ENCODE peak calls at places on chromosomes 7 and 10, in eight cellular contexts. F is NAMALWA; I is stimulated activated CD8-positive, alpha-beta memory T cell treated with anti-CD3 and anti-CD28 coated beads, Interleukin-2, amount 100 ng/mL, for 1 hour; N is NCI-H69; L is T-helper 2 cell; W is T1000; D is neural crest cell; A is mesenchymal stem cell. T is an unnamed sample.

GRCh38 chr10:72275351-72276012 is 1.8 kb downstream of the DDIT4 start:
- DNase-seq in F (peak; percentile 29), I (no peak), N (peak; percentile 77), L (no peak), W (no peak), D (no peak), A (no peak), T (peak; percentile 55)

GRCh38 chr7:84631913-84632312 is 437.3 kb upstream of the SEMA3A start:
- DNase-seq in F (no peak), I (no peak), N (no peak), L (no peak), W (no peak), D (no peak), A (no peak), T (no peak)

GRCh38 chr7:3282457-3282856 is 18.6 kb upstream of the SDK1 start:
- DNase-seq in F (no peak), I (no peak), N (no peak), L (no peak), W (no peak), D (no peak), A (peak; percentile 49), T (no peak)

GRCh38 chr7:77434570-77434969 is 18.4 kb upstream of the GSAP start:
- DNase-seq in F (no peak), I (no peak), N (no peak), L (no peak), W (no peak), D (no peak), A (no peak), T (no peak)

GRCh38 chr7:66190504-66190857 is 14.7 kb upstream of the TPST1 start:
- DNase-seq in F (no peak), I (no peak), N (no peak), L (no peak), W (no peak), D (no peak), A (no peak), T (no peak)

GRCh38 chr10:91782539-91782938 is 15.7 kb upstream of the TNKS2 start:
- DNase-seq in F (no peak), I (no peak), N (no peak), L (no peak), W (no peak), D (no peak), A (no peak), T (no peak)

GRCh38 chr7:112624416-112624815 is 143.6 kb downstream of the LSMEM1 start:
- DNase-seq in F (no peak), I (no peak), N (no peak), L (no peak), W (no peak), D (no peak), A (no peak), T (no peak)

GRCh38 chr7:47576031-47576908 is 5.6 kb downstream of the TNS3 start:
- DNase-seq in F (peak; percentile 50), I (no peak), N (peak; percentile 43), L (no peak), W (no peak), D (no peak), A (peak; percentile 38), T (no peak)

GRCh38 chr7:29958667-29959358 is 30.8 kb downstream of the SCRN1 start:
- DNase-seq in F (no peak), I (no peak), N (no peak), L (no peak), W (no peak), D (no peak), A (no peak), T (no peak)

GRCh38 chr7:102387064-102387463 is 9.1 kb upstream of the PRKRIP1 start:
- DNase-seq in F (no peak), I (no peak), N (no peak), L (no peak), W (no peak), D (no peak), A (no peak), T (no peak)

GRCh38 chr10:101778781-101779543 is 3.0 kb upstream of the FGF8 start:
- DNase-seq in F (no peak), I (no peak), N (peak; percentile 65), L (no peak), W (no peak), D (peak; percentile 52), A (peak; percentile 68), T (peak; percentile 65)

GRCh38 chr10:1348773-1349050 is 292.5 kb downstream of the WDR37 start:
- DNase-seq in F (no peak), I (no peak), N (no peak), L (no peak), W (no peak), D (no peak), A (no peak), T (no peak)

GRCh38 chr10:91891285-91892001 is 17.8 kb downstream of the FGFBP3 start:
- DNase-seq in F (no peak), I (no peak), N (no peak), L (no peak), W (no peak), D (no peak), A (peak; percentile 97), T (no peak)

GRCh38 chr10:84194424-84195043 is at the start of gene CDHR1:
- DNase-seq in F (peak; percentile 41), I (peak; percentile 21), N (peak; percentile 48), L (no peak), W (no peak), D (peak; percentile 26), A (no peak), T (peak; percentile 69)

GRCh38 chr7:63012633-63013183 is 985.9 kb upstream of the ZNF722 start:
- DNase-seq in F (no peak), I (no peak), N (no peak), L (no peak), W (no peak), D (no peak), A (no peak), T (no peak)

GRCh38 chr7:64799-65430 is 127.5 kb upstream of the FAM20C start:
- DNase-seq in F (no peak), I (no peak), N (no peak), L (no peak), W (peak; percentile 13), D (no peak), A (no peak), T (no peak)